ENCODE peak calls at places on chromosomes 5 and 9, in four cellular contexts. E is HepG2, H is K562, O is GM12878. R is an unnamed sample.

GRCh38 chr5:129771058-129771838 is 23.4 kb downstream of the MINAR2 start:
- DNase-seq in E (peak), H (peak), O (peak), R (peak)

GRCh38 chr9:35562895-35563746 is 41.9 kb upstream of the TESK1 start:
- DNase-seq in E (no peak), H (no peak), O (no peak), R (no peak)

GRCh38 chr9:130886981-130887380 is 9.6 kb downstream of the QRFP start:
- DNase-seq in E (no peak), H (peak), O (no peak), R (no peak)

GRCh38 chr9:81687521-81688261 is 1.7 kb downstream of the TLE1 start:
- DNase-seq in E (peak), H (no peak), O (no peak), R (peak)

GRCh38 chr5:38265546-38266179 is 7.3 kb downstream of the EGFLAM start:
- DNase-seq in E (peak), H (peak), O (no peak), R (peak)

GRCh38 chr9:89278551-89278950 is 32.4 kb upstream of the CKS2 start:
- DNase-seq in E (no peak), H (no peak), O (no peak), R (no peak)

GRCh38 chr5:96763012-96763411 is 44.7 kb downstream of the ERAP1 start:
- DNase-seq in E (no peak), H (no peak), O (no peak), R (no peak)

GRCh38 chr9:91214086-91214485 is 147.6 kb downstream of the AUH start:
- DNase-seq in E (no peak), H (no peak), O (no peak), R (no peak)

GRCh38 chr5:21154526-21154925 is 1166.5 kb upstream of the CDH18 start:
- DNase-seq in E (no peak), H (no peak), O (no peak), R (no peak)

GRCh38 chr5:151023047-151023615 is 2.7 kb downstream of the GPX3 start:
- DNase-seq in E (no peak), H (peak), O (no peak), R (no peak)

GRCh38 chr9:126410229-126410628 is 83.6 kb downstream of the MVB12B start:
- DNase-seq in E (no peak), H (no peak), O (no peak), R (no peak)

GRCh38 chr5:138544171-138545134 is 1.4 kb upstream of the ETF1 start:
- DNase-seq in E (no peak), H (no peak), O (no peak), R (no peak)

GRCh38 chr5:10161778-10162177 is 87.9 kb downstream of the ATPSCKMT start:
- DNase-seq in E (no peak), H (no peak), O (no peak), R (no peak)

GRCh38 chr5:43555895-43556606 is 826 bp downstream of the PAIP1 start:
- DNase-seq in E (peak), H (peak), O (no peak), R (peak)

GRCh38 chr5:149740341-149740740 is 10.2 kb downstream of the PPARGC1B start:
- DNase-seq in E (no peak), H (no peak), O (no peak), R (no peak)

GRCh38 chr9:136036050-136036449 is 59.0 kb downstream of the NACC2 start:
- DNase-seq in E (no peak), H (no peak), O (no peak), R (no peak)

GRCh38 chr5:132860742-132861141 is 5.5 kb downstream of the GDF9 start:
- DNase-seq in E (no peak), H (no peak), O (no peak), R (no peak)

GRCh38 chr9:126650830-126651341 is 37.2 kb downstream of the LMX1B start:
- DNase-seq in E (no peak), H (no peak), O (no peak), R (no peak)

GRCh38 chr5:117947121-117947520 is 1041.2 kb downstream of the DTWD2 start:
- DNase-seq in E (no peak), H (no peak), O (no peak), R (no peak)

GRCh38 chr9:12785251-12785880 is 10.5 kb downstream of the LURAP1L start:
- DNase-seq in E (no peak), H (no peak), O (no peak), R (no peak)

GRCh38 chr5:141192110-141192725 is at the start of gene PCDHB10:
- DNase-seq in E (peak), H (peak), O (no peak), R (peak)

GRCh38 chr5:54634089-54634488 is 116.5 kb downstream of the SNX18 start:
- DNase-seq in E (no peak), H (no peak), O (no peak), R (no peak)

GRCh38 chr5:132438931-132439330 is 51.6 kb downstream of the IRF1 start:
- DNase-seq in E (no peak), H (no peak), O (no peak), R (no peak)

GRCh38 chr9:88949425-88949824 is 41.8 kb upstream of the S1PR3 start:
- DNase-seq in E (no peak), H (peak), O (no peak), R (no peak)

GRCh38 chr5:95777441-95777840 is 45.1 kb downstream of the GLRX start:
- DNase-seq in E (no peak), H (no peak), O (no peak), R (no peak)

GRCh38 chr9:97759611-97760288 is 62.6 kb upstream of the XPA start:
- DNase-seq in E (peak), H (no peak), O (no peak), R (no peak)

GRCh38 chr5:168652516-168652915 is 73.3 kb upstream of the PANK3 start:
- DNase-seq in E (no peak), H (no peak), O (no peak), R (no peak)

GRCh38 chr9:133115604-133116345 is 5.3 kb downstream of the RALGDS start:
- DNase-seq in E (no peak), H (no peak), O (peak), R (no peak)

GRCh38 chr5:74767579-74767913 is 497 bp downstream of the NSA2 start:
- DNase-seq in E (peak), H (peak), O (no peak), R (no peak)

GRCh38 chr9:121827251-121827967 is 176.0 kb downstream of the DAB2IP start:
- DNase-seq in E (no peak), H (no peak), O (no peak), R (no peak)

GRCh38 chr9:83715794-83716193 is 8.0 kb upstream of the UBQLN1 start:
- DNase-seq in E (no peak), H (no peak), O (no peak), R (no peak)

GRCh38 chr5:100676807-100677631 is 141.8 kb downstream of the FAM174A start:
- DNase-seq in E (no peak), H (no peak), O (no peak), R (no peak)

GRCh38 chr5:149403923-149404745 is 25.0 kb upstream of the IL17B start:
- DNase-seq in E (no peak), H (no peak), O (no peak), R (no peak)

GRCh38 chr9:7944521-7945022 is 145.0 kb upstream of the DMAC1 start:
- DNase-seq in E (no peak), H (no peak), O (no peak), R (no peak)

DNA sequence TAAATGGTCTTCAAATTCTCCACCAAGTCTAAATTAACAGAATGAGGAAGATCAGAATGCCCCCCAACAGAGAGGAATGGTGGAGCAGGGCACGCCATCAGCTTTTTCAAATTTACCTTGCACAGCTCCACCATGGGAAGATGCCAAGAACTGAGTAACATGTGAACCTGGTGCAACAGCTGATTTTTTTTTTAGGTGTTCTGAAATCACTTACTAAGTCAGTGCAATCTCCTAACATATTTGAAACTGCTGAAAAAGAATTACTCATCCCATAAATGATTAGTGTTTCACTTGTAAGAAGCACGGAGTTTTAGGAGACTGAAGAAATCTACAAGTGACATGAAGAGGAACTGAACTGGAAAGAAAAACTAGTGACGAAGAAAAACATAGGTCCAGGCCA is 5.1 kb downstream of the TMEM245 start:
- DNase-seq in E (no peak), H (no peak), O (no peak), R (no peak)
- TF ChIP-seq CREM in E (no peak), H (no peak), O (no peak), R (no peak)

DNA sequence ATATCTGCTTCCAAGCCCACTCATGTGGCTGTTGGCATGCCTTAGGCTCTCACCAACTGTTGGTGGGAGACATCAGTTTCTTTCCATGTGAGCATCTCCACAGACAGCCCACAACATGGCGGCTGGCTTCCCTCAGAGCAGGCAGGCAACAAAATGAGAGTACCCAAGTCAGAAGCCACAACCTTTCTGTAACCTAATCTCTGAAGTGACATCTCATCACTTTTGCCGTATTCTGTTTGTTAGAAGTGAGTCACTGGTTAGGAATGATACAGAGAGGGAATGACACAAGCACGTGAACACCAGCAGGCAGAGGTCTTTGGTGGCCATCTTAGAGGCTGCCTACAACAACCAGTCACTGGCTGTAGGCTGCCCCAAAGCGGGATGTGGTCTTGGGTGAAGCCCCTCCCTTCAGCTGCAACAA is 88.6 kb upstream of the RASGRF2 start:
- DNase-seq in E (peak), H (no peak), O (no peak), R (no peak)
- TF ChIP-seq NR2C2 in E (no peak), H (no peak), O (no peak), R (no peak)

DNA sequence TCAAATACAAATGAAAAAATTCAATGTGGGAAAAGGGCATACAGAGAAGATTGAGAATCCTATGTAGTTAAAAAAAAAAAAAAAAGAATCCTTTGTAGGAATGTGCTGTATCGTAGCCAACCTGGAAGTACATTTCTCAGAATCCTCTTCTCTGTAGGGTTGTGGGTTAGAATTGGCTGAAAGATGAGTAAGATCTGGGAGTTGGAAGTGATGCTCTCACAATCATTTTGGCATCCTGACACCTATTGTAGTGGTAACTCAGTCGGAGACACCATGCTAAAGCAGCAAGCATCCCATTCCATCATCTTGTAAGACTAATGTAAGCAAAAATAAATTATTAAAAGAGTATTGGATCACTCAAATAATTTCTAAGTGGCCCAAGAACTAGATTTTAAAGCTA is 30.6 kb downstream of the MRPL22 start:
- DNase-seq in E (no peak), H (no peak), O (no peak), R (no peak)
- TF ChIP-seq CREM in E (no peak), H (no peak), O (no peak), R (no peak)

DNA sequence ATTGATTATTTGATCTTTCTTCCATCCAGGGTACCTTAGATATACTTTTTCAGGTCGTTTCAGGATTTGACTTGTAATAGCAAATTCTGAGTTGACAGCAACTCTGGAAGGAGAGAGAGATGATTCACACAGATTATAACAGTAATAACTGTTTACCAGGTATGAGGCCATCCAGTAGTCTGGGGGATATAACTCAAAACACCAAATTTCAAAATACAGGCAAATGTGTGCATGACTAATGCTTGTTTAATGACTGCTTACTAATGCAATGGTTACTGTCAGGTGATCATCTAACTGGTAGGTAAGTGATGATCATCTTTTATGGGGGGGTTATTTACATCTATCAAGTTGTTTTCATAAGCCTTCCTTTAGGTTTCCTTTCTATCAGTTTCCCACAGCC is 412.3 kb downstream of the MAT2B start:
- DNase-seq in E (no peak), H (no peak), O (no peak), R (no peak)
- TF ChIP-seq NR2C2 in E (no peak), H (no peak), O (no peak), R (no peak)

GRCh38 chr5:40736103-40736875 is 19.5 kb downstream of the TTC33 start:
- DNase-seq in E (peak), H (peak), O (peak), R (no peak)
- TF ChIP-seq CREM in E (no peak), H (no peak), O (no peak), R (no peak)

GRCh38 chr9:93699650-93700049 is 123.3 kb downstream of the PHF2 start:
- DNase-seq in E (no peak), H (no peak), O (no peak), R (no peak)

GRCh38 chr9:93693129-93693528 is 116.7 kb downstream of the PHF2 start:
- DNase-seq in E (no peak), H (no peak), O (no peak), R (no peak)

GRCh38 chr9:93698140-93698908 is 121.9 kb downstream of the PHF2 start:
- DNase-seq in E (no peak), H (peak), O (no peak), R (no peak)

GRCh38 chr9:93701494-93702218 is 125.3 kb downstream of the PHF2 start:
- DNase-seq in E (no peak), H (no peak), O (no peak), R (no peak)

DNA sequence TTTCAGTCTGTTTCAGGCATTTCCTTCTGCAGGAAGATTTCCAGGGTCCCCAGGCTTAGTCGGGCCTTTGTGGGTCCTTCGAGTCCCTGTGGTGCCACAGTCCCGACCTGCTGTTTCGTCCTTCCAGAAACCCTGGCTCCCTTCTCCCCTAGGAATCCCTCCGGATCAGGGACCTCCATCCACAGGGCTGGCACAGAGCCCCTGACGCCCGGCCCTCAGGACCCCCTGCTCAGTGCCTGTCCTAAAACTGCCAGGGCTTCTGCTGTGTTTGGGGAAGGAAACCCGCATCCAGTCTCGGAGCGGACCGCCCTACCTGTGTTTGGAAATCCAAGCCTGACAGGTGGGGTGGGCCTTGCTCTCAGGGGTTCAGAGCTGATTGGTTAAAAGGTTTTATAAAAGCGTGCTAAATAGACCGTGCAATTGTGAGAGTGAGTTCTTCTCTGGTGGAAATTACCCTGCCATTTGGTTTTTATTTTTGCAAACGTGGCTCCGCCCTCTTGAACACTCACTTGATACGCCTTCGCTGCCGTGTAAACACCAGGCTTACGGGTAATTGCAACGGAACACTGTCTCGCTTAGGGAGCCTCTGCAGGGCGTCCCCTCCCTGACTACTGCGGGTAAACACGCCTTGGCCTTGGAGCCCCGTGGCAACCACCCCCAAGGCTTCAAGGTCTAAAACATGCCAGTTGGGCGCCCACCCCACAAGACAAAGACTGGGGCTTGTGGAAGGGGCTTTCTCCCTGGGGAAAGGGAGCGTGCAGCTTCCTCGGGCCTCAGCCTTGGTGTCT is 121.2 kb downstream of the PHF2 start:
- DNase-seq in E (no peak), H (peak), O (no peak), R (no peak)
- TF ChIP-seq NR2C2 in E (no peak), H (no peak), O (no peak), R (no peak)

GRCh38 chr9:86168256-86168655 is 68.9 kb upstream of the GOLM1 start:
- DNase-seq in E (no peak), H (no peak), O (no peak), R (no peak)
- TF ChIP-seq CREM in E (no peak), H (no peak), O (no peak), R (no peak)

R was measured in WTC11.